ENCODE peak calls at places on chromosomes 5 and 9, in seven cellular contexts. A is GM23338, L is PC-3, J is GM23248, U is MM.1S, Z is neural progenitor cell, M is HCT116. Q is an unnamed sample.
A peak's percentile ranks its signal among the peaks of the same experiment; 100 is the strongest.

GRCh38 chr5:4941957-4942830 is 197.9 kb upstream of the ADAMTS16 start:
- DNase-seq in M (no peak), Z (peak; percentile 59), A (peak; percentile 45), U (no peak), J (peak; percentile 6), L (peak; percentile 9), Q (peak; percentile 25)

GRCh38 chr5:137734962-137735530 is 843 bp downstream of the KLHL3 start:
- DNase-seq in M (no peak), U (no peak), L (peak; percentile 31), Z (peak; percentile 56), J (peak; percentile 63), A (peak; percentile 62), Q (peak; percentile 44)

GRCh38 chr5:171483453-171484177 is 64.2 kb downstream of the FGF18 start:
- DNase-seq in Z (no peak), J (peak; percentile 91), L (no peak), A (no peak), U (no peak), M (no peak), Q (no peak)

GRCh38 chr5:110478899-110479298 is 247.6 kb downstream of the TMEM232 start:
- DNase-seq in A (no peak), U (peak; percentile 58), J (peak; percentile 94), L (peak; percentile 66), Z (no peak), M (no peak), Q (no peak)

GRCh38 chr9:32742296-32742695 is 41.0 kb upstream of the TMEM215 start:
- DNase-seq in M (no peak), L (peak; percentile 75), A (no peak), Z (no peak), J (no peak), U (no peak), Q (no peak)

GRCh38 chr5:119537704-119538103 is 85.4 kb downstream of the HSD17B4 start:
- DNase-seq in A (no peak), M (no peak), L (peak; percentile 84), Z (no peak), U (peak; percentile 83), J (no peak), Q (peak; percentile 4)

GRCh38 chr9:69385474-69386091 is 60.6 kb downstream of the ENTREP1 start:
- DNase-seq in M (no peak), Z (no peak), U (peak; percentile 85), A (peak; percentile 93), J (no peak), L (no peak), Q (no peak)

GRCh38 chr9:93058357-93059096 is at the start of gene SUSD3:
- DNase-seq in Z (peak; percentile 93), U (peak; percentile 78), M (peak; percentile 39), L (peak; percentile 73), J (no peak), A (peak; percentile 93), Q (peak; percentile 91)

GRCh38 chr9:122477346-122477745 is 380 bp downstream of the OR1J1 start:
- DNase-seq in A (no peak), Z (no peak), M (no peak), L (no peak), U (peak; percentile 29), J (no peak), Q (no peak)

GRCh38 chr5:1933364-1934055 is 50.8 kb upstream of the IRX4 start:
- DNase-seq in M (peak; percentile 79), J (no peak), Z (no peak), U (no peak), A (no peak), L (no peak), Q (no peak)

GRCh38 chr5:79135790-79136553 is 24.4 kb downstream of the BHMT start:
- DNase-seq in U (peak; percentile 62), Z (no peak), L (no peak), A (no peak), J (no peak), M (no peak), Q (no peak)

GRCh38 chr9:37046683-37047082 is 12.6 kb upstream of the PAX5 start:
- DNase-seq in U (no peak), Z (no peak), A (no peak), M (no peak), J (no peak), L (no peak), Q (no peak)
- TF ChIP-seq EZH2phosphoT487 in U (no peak), Z (no peak), A (no peak), M (no peak), J (no peak), L (no peak), Q (no peak)

GRCh38 chr5:35230043-35230611 is at the start of gene PRLR:
- DNase-seq in J (peak; percentile 71), M (no peak), A (peak; percentile 54), U (no peak), Z (peak; percentile 47), L (peak; percentile 21), Q (peak; percentile 77)
- TF ChIP-seq EZH2 in J (no peak), M (no peak), A (no peak), U (no peak), Z (peak; percentile 67), L (peak; percentile 55), Q (no peak)

GRCh38 chr5:149256451-149256850 is 15.2 kb upstream of the AFAP1L1 start:
- DNase-seq in J (peak; percentile 51), M (no peak), L (no peak), Z (no peak), U (no peak), A (no peak), Q (no peak)

GRCh38 chr5:149257875-149258705 is 13.6 kb upstream of the AFAP1L1 start:
- DNase-seq in J (peak; percentile 76), M (no peak), A (no peak), U (no peak), Z (no peak), L (peak; percentile 32), Q (no peak)

GRCh38 chr5:149251546-149251945 is 20.1 kb upstream of the AFAP1L1 start:
- DNase-seq in L (no peak), M (no peak), A (no peak), J (no peak), Z (no peak), U (no peak), Q (no peak)

GRCh38 chr5:149254506-149254905 is 17.2 kb upstream of the AFAP1L1 start:
- DNase-seq in L (peak; percentile 45), A (peak; percentile 68), J (peak; percentile 58), M (no peak), Z (peak; percentile 52), U (no peak), Q (peak; percentile 39)
- TF ChIP-seq EZH2phosphoT487 in L (no peak), A (no peak), J (no peak), M (no peak), Z (no peak), U (no peak), Q (no peak)

DNA sequence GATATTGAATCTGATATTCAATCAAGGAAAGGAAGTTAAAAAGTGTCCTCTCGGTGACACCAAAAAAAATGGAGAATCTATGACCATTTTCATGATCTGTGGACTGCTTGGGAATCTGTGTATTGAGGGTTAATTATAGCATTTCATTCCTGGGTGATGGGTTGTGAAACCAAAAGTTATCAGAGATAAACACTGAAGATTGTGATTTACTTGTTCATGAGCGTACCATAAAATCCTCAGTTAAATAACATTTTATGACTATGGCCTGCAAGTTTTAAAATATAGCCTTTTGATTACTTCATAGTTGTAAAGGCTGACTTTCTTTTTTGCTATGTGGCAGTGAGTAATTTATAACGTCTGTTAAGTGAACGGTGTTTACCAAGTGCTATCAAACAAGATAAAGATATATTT is 267.9 kb upstream of the SEMA6A start:
- DNase-seq in L (no peak), J (no peak), A (no peak), M (no peak), Z (no peak), U (no peak), Q (peak; percentile 33)
- TF ChIP-seq EZH2 in L (no peak), J (no peak), A (no peak), M (no peak), Z (no peak), U (no peak), Q (no peak)

DNA sequence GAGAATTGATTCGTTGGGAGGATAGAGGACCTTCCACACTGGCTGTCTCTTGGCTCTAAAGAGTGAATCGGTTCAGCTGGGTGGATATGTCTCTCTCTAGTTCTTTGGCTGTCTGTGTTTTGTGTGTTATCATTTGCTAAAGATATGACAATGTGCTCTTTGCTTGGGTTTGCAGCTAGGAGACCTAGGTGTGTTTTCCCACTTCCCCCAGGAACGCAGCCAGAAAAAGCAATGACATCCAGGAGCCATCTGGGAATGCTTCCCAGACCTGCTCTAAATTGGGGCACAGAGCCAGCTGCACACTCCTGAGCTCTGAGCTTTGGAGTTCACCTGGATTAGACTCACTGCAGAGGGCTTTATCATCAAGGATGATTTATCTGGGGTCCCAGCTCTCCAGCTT is 12.8 kb upstream of the PDZD2 start:
- DNase-seq in J (no peak), L (peak; percentile 76), M (no peak), Z (no peak), A (no peak), U (no peak), Q (no peak)
- TF ChIP-seq EZH2phosphoT487 in J (no peak), L (no peak), M (no peak), Z (no peak), A (no peak), U (no peak), Q (no peak)

DNA sequence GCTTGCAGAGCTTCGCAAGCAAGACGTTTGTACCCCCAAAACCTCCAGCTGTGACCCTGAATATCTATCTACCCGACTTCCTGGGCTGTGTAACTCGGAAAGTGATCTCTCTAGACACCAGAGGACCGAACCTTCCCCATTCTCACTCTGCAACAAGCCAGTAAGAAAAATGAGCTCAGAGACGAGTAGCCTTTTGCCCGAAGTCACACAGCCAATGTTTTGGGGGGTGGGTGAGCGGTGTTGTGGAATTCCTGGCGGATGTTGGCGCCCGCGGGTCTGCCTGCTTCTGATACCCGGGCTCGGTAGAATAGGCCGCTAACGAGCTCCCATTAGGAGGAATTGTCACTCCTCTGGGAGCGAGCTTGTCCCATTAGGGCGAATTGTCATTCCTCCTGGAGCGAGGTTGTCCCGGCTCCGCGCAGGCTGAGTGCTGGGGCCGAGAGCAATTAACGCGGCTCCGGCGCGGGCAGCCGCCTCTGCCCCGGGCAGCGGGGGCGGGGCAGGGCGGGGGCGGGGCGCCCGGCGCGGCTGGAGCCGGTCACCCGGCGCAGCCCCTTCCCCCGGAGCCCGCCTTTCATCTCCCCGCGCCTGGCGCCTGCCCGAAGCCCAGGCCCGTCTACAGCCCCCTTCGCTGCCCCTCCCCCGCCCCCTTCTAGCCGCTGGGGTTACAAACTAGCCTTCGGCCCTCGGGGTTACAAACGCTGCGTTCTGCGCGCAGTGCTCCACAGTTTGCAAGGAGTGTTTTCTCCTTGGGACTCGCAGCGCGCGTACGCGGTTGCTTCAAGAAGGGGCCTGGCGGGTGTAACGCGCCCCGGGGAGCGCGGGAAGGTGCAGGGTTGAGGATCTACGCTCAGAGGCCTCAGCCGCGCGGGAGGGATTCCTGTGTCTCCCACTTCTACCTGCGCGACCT is 3.5 kb upstream of the MSX2 start:
- DNase-seq in J (peak; percentile 25), Z (peak; percentile 94), M (no peak), U (no peak), L (no peak), A (peak; percentile 80), Q (peak; percentile 67)
- TF ChIP-seq EZH2 in J (peak; percentile 88), Z (no peak), M (no peak), U (no peak), L (no peak), A (peak; percentile 58), Q (peak; percentile 67)

DNA sequence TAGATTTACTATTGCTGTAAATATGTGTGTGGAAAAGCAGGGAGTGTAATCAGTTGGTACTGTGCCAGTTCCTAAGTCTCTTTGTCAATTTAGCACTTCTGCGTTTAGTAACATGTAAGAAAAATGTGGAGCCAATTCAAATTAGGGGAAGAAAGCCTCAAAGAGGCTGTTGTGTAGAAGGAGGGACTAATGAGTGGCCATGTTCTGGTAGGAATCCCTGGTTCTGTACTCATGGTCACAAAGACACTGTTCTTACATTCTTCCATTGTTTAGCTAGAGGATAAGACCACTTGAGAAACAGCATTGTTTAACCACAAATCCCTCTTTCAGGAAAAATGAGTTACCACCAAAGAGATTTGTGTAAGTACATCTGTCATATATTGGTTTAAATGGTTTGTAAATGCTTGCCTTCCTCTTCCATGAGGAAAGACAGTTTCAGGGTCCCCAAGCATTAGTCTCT is 14.9 kb downstream of the ARHGEF28 start:
- DNase-seq in J (peak; percentile 31), A (no peak), L (no peak), Z (no peak), U (no peak), M (no peak), Q (no peak)
- TF ChIP-seq EZH2phosphoT487 in J (no peak), A (no peak), L (no peak), Z (no peak), U (no peak), M (no peak), Q (no peak)

Q was measured in hepatocyte.